ENCODE peak calls at places on chromosome 16, in four cellular contexts. J, Z, D and F are unnamed samples. For H3K36me3, the result is how much of the 10 kb centered on the place peaks cover.

GRCh38 chr16:84806256-84806889 is 13.4 kb upstream of the CRISPLD2 start:
- DNase-seq in Z (peak), D (peak), J (no peak), F (no peak)

GRCh38 chr16:30942421-30942796 is 6.5 kb upstream of the ORAI3 start:
- DNase-seq in D (no peak), Z (no peak), J (no peak), F (no peak)

GRCh38 chr16:58121132-58121531 is 8.0 kb downstream of the CFAP20 start:
- DNase-seq in J (no peak), Z (peak), D (no peak), F (no peak)

GRCh38 chr16:85679870-85680269 is 8.9 kb downstream of the GINS2 start:
- DNase-seq in Z (peak), J (no peak), D (no peak), F (no peak)

GRCh38 chr16:73202176-73202729 is 154.3 kb upstream of the ZFHX3 start:
- DNase-seq in D (no peak), Z (peak), J (no peak), F (no peak)

GRCh38 chr16:77194295-77195231 is 3.6 kb downstream of the MON1B start:
- DNase-seq in J (no peak), Z (no peak), D (no peak), F (no peak)

GRCh38 chr16:74926832-74927231 is 58.1 kb downstream of the WDR59 start:
- DNase-seq in Z (no peak), J (no peak), D (no peak), F (no peak)

GRCh38 chr16:19131809-19132777 is 18.3 kb downstream of the ITPRIPL2 start:
- DNase-seq in Z (no peak), D (no peak), J (no peak), F (no peak)

GRCh38 chr16:4273858-4274291 is 1.1 kb upstream of the TFAP4 start:
- DNase-seq in J (peak), D (peak), Z (peak), F (peak)

GRCh38 chr16:89409161-89409711 is 81.1 kb downstream of the ANKRD11 start:
- DNase-seq in D (no peak), Z (peak), J (no peak), F (no peak)

GRCh38 chr16:87897563-87898505 is 28.5 kb upstream of the SLC7A5 start:
- DNase-seq in Z (no peak), D (no peak), J (no peak), F (no peak)

GRCh38 chr16:69830534-69831211 is 68.5 kb downstream of the WWP2 start:
- DNase-seq in Z (no peak), J (no peak), D (no peak), F (no peak)

GRCh38 chr16:4976611-4977145 is 18.5 kb downstream of the SEC14L5 start:
- DNase-seq in D (no peak), J (no peak), Z (peak), F (peak)

GRCh38 chr16:10906482-10906881 is 29.5 kb downstream of the CIITA start:
- DNase-seq in Z (no peak), J (no peak), D (no peak), F (no peak)
- H3K36me3 ChIP-seq in Z (under half), J (under half), D (half or more), F (half or more)

DNA sequence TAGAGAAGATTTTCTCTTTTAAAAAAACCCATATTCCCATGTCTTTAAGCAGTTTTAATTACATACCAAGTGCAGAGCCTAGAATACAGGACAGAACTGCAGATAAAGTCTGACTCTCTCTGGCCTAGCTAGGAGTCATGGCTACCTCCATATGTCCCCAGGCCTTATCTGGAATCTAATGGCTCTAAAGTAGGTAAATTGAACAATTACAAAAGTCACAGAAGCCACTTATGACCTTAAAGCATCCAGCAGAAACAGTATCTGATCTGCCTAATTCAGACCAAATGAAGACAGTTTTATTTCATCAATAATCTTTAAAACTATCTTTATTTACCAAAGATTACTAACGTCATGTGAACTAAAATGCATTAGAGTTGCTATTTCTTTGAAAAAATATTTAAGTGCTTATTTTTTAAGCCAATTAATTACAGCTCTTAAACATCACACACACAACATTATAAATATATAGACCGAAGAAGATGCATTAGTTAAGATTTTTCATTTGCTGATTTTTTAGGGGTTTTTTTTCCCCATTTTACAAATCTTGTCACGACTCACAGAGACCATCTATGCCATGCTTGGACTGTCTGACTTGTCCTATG is 28.7 kb downstream of the PMM2 start:
- DNase-seq in D (no peak), J (no peak), Z (no peak), F (no peak)
- H3K36me3 ChIP-seq in D (under half), J (under half), Z (under half), F (half or more)

GRCh38 chr16:9098377-9099090 is 7.1 kb downstream of the HAPSTR1 start:
- DNase-seq in Z (no peak), J (no peak), D (no peak), F (no peak)
- H3K36me3 ChIP-seq in Z (under half), J (under half), D (half or more), F (half or more)

DNA sequence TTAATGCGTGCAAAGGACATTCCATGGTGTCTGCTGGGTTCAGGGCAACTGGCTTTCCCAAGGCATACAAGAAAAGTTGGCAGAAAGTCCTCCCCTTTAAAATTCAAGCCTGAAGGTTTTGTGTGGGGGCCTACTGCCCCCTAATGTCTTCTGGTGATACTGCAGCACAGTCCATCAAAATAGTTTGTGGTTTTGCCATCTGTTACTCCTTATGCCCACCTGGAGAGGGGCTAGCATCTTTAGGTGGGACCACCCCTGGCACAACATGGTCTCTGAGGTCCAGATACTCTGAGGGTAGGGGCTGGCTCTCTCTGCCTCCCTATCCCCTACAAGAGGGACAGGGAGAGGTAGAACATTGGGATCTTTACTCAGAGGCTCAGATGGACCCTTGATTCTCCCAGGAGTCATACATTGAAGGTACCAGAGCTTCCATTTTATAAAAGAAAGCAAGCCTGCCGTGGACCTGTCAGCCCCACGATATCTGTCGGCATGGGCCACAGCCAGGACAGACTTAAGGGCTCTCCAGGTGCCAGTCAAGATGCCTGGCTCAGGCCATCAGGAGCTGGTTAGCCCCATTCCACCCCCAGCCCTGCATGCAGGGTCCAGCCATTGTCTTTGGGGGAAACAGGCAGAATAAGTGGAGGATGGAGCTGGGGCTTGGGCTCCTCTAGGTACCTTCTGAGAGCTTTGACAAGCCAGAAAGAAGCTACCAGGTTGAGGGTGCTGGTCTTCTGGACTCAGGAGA is 6.3 kb downstream of the ESRP2 start:
- DNase-seq in Z (no peak), D (no peak), J (no peak), F (no peak)
- H3K36me3 ChIP-seq in Z (under half), D (under half), J (under half), F (half or more)

GRCh38 chr16:878886-879285 is 78.4 kb upstream of the GNG13 start:
- DNase-seq in Z (no peak), D (no peak), J (no peak), F (no peak)

GRCh38 chr16:879461-879861 is 78.9 kb upstream of the GNG13 start:
- DNase-seq in J (no peak), Z (no peak), D (no peak), F (no peak)

GRCh38 chr16:876523-877241 is 76.1 kb upstream of the GNG13 start:
- DNase-seq in Z (no peak), D (peak), J (no peak), F (no peak)

GRCh38 chr16:877242-878065 is 76.9 kb upstream of the GNG13 start:
- DNase-seq in D (peak), Z (no peak), J (no peak), F (no peak)

DNA sequence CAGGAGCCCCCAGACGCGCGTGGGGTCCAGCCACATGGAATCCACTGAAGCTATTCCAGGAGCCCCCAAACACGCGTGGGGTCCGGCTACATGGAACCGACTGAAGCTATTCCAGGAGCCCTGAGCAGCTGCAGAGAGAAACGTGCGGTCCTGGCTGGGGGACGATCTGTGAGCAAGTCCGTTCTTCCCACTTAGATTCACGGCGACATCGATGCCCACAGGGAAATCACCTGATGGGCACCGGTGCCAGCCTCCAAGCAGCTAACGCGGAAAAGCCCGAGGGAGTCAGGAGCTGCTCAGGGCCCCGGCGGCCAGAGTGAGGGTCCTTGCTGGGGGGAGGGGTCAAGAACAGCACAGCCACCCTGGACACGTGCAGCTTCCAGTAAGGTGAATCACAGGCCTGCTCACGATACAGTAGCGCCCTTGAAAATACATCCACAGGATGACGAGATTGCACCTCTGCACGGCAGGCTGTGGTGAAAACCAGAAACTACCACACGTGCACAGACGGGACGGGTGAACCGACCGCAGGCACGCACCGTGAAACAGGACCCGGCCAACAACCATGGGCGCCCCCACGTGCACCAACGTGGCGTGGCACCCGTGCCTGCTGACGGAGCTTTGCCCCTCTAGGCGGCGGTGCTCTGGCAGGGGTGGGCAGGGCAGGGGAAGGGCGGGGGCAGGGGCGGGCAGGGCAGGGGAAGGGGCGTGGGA is 77.7 kb upstream of the GNG13 start:
- DNase-seq in Z (no peak), J (no peak), D (no peak), F (no peak)
- H3K36me3 ChIP-seq in Z (under half), J (under half), D (under half), F (under half)

DNA sequence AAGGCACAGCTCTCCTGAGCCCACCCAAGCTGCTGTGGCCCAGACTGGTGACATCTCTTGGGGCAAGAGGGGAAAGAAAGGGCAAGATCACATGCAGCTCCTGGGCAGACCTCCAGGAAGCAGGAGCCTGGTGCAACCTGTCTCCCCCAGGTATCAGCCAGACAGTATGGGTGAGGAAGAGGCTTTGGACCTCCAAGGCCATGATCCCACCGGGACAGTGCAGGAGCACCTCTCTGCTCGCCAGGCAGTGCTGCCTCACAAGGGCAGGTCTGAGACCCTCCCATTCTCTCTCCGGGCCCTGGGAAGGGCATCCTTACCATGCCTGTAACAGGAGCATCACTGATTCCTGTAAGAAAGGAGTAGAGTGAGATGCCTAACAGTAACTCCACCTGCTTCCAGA is 25.6 kb upstream of the COG7 start:
- DNase-seq in J (no peak), D (no peak), Z (no peak), F (no peak)
- H3K36me3 ChIP-seq in J (under half), D (half or more), Z (under half), F (half or more)

DNA sequence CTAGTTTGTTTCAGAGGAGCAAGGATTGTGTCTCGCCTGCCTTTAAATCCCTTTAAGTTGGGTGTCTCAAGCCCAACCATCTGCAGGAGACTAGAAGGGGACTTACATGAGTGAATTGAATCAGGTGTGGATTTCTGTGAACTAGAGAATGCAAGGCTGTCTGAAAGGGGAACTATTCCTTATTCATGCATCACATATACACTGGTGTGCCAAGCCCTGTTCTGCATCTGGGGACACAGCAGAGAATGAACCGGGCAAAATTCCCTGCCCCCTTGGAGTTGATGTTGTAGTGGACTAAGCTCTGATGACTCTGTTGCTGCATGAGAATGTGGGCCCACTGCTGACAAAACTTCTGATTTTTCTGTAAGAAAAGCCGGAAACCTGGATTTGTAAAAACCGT is 130.8 kb downstream of the PRKCB start:
- DNase-seq in D (no peak), J (no peak), Z (no peak), F (no peak)
- H3K36me3 ChIP-seq in D (under half), J (under half), Z (under half), F (under half)